ENCODE peak calls at places on chromosomes 4 and X, in four cellular contexts. E, Y, K and C are unnamed samples.
A peak's percentile ranks its signal among the peaks of the same experiment; 100 is the strongest.

GRCh38 chrX:152072236-152072635 is 66.1 kb downstream of the MAGEA10 start:
- DNase-seq in K (no peak), E (no peak), Y (no peak), C (no peak)

GRCh38 chr4:3440979-3441500 is 728 bp upstream of the HGFAC start:
- DNase-seq in Y (no peak), E (no peak), K (no peak), C (no peak)

GRCh38 chr4:82515705-82516104 is 46.1 kb downstream of the TMEM150C start:
- DNase-seq in Y (no peak), K (no peak), E (no peak), C (no peak)

GRCh38 chr4:146371812-146372211 is 149.9 kb downstream of the SLC10A7 start:
- DNase-seq in E (no peak), K (no peak), Y (no peak), C (no peak)

GRCh38 chrX:150365051-150365952 is 2.2 kb downstream of the MAMLD1 start:
- DNase-seq in Y (peak; percentile 89), K (no peak), E (peak; percentile 80), C (peak; percentile 63)

GRCh38 chr4:183541081-183542045 is 36.5 kb downstream of the ING2 start:
- DNase-seq in Y (peak; percentile 84), E (no peak), K (no peak), C (no peak)

GRCh38 chr4:150510176-150510875 is 71.6 kb upstream of the MAB21L2 start:
- DNase-seq in Y (no peak), K (no peak), E (no peak), C (no peak)

GRCh38 chrX:49100704-49101628 is 21.3 kb upstream of the WDR45 start:
- DNase-seq in Y (peak; percentile 96), E (peak; percentile 82), K (peak; percentile 93), C (peak; percentile 69)

GRCh38 chrX:19888419-19888879 is 1.0 kb upstream of the SH3KBP1 start:
- DNase-seq in K (peak; percentile 73), Y (peak; percentile 88), E (peak; percentile 29), C (no peak)

GRCh38 chr4:108181704-108182103 is 13.0 kb upstream of the LEF1 start:
- DNase-seq in K (peak; percentile 59), Y (no peak), E (no peak), C (no peak)

GRCh38 chr4:23881052-23881501 is 8.8 kb downstream of the PPARGC1A start:
- DNase-seq in Y (no peak), K (no peak), E (no peak), C (no peak)

GRCh38 chr4:145814246-145814645 is 124.4 kb downstream of the ZNF827 start:
- DNase-seq in K (no peak), E (no peak), Y (no peak), C (no peak)

GRCh38 chrX:66126671-66127070 is 37.4 kb upstream of the HEPH start:
- DNase-seq in Y (no peak), E (no peak), K (no peak), C (no peak)

GRCh38 chr4:42750091-42750490 is 93.2 kb upstream of the ATP8A1 start:
- DNase-seq in K (peak; percentile 60), E (peak; percentile 15), Y (peak; percentile 52), C (no peak)

GRCh38 chr4:48698029-48698901 is 81.8 kb downstream of the FRYL start:
- DNase-seq in K (no peak), Y (peak; percentile 54), E (no peak), C (no peak)

GRCh38 chrX:108036298-108036973 is 8.4 kb upstream of the VSIG1 start:
- DNase-seq in Y (no peak), K (no peak), E (no peak), C (no peak)

GRCh38 chr4:82499705-82500104 is 62.1 kb downstream of the TMEM150C start:
- DNase-seq in E (no peak), Y (peak; percentile 5), K (no peak), C (no peak)

GRCh38 chrX:47247206-47247998 is 14.6 kb downstream of the USP11 start:
- DNase-seq in K (no peak), Y (no peak), E (no peak), C (no peak)

GRCh38 chr4:87270144-87270543 is 49.7 kb upstream of the KLHL8 start:
- DNase-seq in K (peak; percentile 5), E (peak; percentile 5), Y (peak; percentile 54), C (no peak)
- TF ChIP-seq CTCF in K (peak; percentile 51), E (no peak), Y (peak; percentile 77), C (peak; percentile 58)

GRCh38 chrX:129596077-129596476 is 56.0 kb downstream of the OCRL start:
- DNase-seq in E (no peak), K (no peak), Y (no peak), C (no peak)

GRCh38 chrX:129597905-129598304 is 56.9 kb downstream of the APLN start:
- DNase-seq in Y (no peak), E (no peak), K (no peak), C (no peak)

GRCh38 chrX:129594781-129595180 is 54.7 kb downstream of the OCRL start:
- DNase-seq in E (no peak), Y (no peak), K (no peak), C (no peak)

GRCh38 chrX:129590596-129590995 is 50.5 kb downstream of the OCRL start:
- DNase-seq in Y (no peak), K (no peak), E (no peak), C (no peak)

GRCh38 chrX:129593137-129593536 is 53.1 kb downstream of the OCRL start:
- DNase-seq in K (no peak), Y (peak; percentile 64), E (no peak), C (no peak)
- TF ChIP-seq CTCF in K (no peak), Y (no peak), E (no peak), C (no peak)

GRCh38 chr4:140423106-140423505 is 4.3 kb downstream of the CLGN start:
- DNase-seq in Y (no peak), K (no peak), E (no peak), C (no peak)

GRCh38 chr4:140427104-140427918 is at the start of gene CLGN:
- DNase-seq in E (peak; percentile 95), Y (peak; percentile 97), K (peak; percentile 82), C (peak; percentile 88)

GRCh38 chr4:140426610-140427103 is 791 bp downstream of the CLGN start:
- DNase-seq in E (peak; percentile 40), K (peak; percentile 19), Y (no peak), C (peak; percentile 21)

DNA sequence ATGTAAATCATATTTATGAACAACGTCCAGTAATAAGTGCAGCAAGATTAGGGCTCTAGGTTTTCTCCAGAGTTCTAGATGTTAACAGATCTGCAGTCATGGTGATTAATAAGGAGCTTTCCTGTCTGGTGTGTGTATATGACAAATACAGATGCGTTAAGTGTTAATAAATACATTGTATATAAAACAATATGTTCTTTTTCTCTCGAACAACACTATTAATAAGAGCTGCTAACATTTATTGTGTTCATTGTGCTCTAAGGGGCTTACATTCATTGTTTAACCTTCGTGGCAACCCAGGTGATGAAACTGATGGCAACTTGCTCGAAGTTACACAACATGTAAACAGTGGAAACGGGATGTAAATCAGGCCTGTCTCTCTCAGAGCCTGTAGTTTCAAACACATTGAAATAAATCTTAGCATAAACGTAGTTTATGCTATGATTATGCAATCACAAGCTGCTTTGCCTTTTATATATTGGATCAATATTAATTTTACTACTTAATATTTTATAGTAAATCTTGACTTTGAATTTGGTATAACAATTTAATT is 547 bp upstream of the CLGN start:
- DNase-seq in K (peak; percentile 8), Y (no peak), E (no peak), C (no peak)
- TF ChIP-seq CTCF in K (peak; percentile 35), Y (no peak), E (no peak), C (no peak)

GRCh38 chr4:135418353-135418752 is 1216.8 kb upstream of the PABPC4L start:
- DNase-seq in K (peak; percentile 0), E (no peak), Y (peak; percentile 56), C (no peak)
- TF ChIP-seq CTCF in K (peak; percentile 49), E (peak; percentile 60), Y (peak; percentile 78), C (peak; percentile 40)

GRCh38 chr4:97153042-97153441 is 990.2 kb downstream of the STPG2 start:
- DNase-seq in K (peak; percentile 1), Y (no peak), E (no peak), C (no peak)
- TF ChIP-seq CTCF in K (peak; percentile 63), Y (peak; percentile 76), E (peak; percentile 27), C (peak; percentile 58)

GRCh38 chrX:123181515-123181914 is 2.6 kb upstream of the GRIA3 start:
- DNase-seq in K (no peak), E (no peak), Y (no peak), C (no peak)
- TF ChIP-seq CTCF in K (no peak), E (no peak), Y (no peak), C (no peak)

DNA sequence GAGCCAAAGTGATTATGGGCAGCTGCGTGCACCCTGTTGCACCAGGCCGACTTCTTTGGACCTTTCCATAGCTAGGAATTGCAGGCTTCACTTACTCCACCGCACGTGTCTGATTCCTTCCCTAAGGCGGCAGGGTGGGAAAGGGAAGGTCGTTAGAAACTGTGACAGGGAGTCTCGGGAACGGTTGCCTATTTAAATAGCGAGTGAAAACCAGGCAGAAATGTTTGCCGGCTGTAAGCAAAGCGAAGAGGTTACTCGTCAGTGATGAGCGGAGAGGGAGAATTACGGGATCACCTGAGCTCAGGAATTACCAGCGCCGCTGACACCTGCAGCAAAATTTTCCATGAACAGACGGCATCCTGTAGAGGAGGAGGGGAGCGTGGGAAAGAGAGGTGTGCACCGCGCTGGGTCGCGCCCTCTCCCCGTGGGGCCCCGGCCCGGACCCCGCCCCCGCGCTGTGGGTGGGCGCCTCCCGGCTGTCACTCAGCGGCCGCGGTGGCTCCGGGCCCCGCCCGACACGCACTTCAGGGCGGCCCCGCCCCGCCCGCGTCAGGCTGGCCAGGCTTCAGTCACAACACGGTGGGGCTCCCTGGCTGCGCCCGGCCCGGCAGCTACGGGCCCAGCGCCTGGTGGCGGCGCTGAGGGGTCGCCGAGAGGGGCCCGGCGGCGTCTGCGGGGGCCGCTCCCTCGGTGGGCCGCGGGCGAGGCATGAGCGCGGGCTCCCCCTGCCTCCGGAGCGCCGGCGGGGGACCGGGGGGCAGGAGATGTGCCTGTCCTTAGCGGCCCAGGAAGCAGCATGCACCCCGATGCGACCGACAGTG is at the start of gene SNX25:
- DNase-seq in K (peak; percentile 91), Y (peak; percentile 95), E (peak; percentile 84), C (peak; percentile 88)
- TF ChIP-seq CTCF in K (peak; percentile 33), Y (peak; percentile 46), E (no peak), C (peak; percentile 42)

DNA sequence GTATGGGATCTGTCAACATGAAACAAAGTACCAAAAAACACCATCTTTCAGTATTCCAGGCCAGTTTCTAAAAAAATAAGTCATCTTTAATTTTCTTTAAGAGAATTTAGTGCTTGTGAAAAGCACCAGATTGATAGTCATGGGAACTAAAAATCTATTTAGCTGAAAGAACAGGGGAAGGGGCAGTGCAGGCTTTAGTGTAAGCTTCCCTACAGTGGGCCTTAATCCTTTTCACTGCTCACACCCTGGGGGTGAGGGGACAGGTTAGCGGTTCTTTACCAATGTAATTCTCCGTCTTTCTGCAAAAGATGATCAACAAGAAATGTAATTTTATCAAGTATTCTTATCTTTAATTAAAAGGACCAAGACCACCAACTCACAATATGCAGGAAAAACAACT is 47.1 kb downstream of the CHIC2 start:
- DNase-seq in Y (no peak), E (no peak), K (no peak), C (no peak)
- TF ChIP-seq CTCF in Y (no peak), E (no peak), K (no peak), C (no peak)

DNA sequence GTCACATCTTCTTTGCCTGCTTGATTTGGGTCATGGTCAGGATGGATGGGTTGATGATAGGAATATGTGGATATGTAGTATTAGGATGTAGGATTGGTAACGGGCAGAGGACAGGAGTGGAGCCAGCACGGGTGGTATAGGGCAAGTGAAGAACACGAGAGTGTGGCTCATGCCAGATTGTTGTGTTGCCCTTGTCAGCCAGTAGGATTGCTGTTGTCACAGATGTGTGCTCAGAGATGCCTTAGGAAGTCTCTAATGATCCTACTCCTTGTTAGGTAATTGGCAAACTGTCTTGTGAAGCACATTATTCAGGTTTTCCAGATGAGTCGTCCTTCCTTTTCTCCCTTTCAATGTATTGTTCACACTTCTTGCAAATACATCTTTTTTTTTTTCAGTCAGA is 5.5 kb downstream of the ATP10D start:
- DNase-seq in E (peak; percentile 8), K (peak; percentile 56), Y (peak; percentile 72), C (no peak)
- TF ChIP-seq CTCF in E (peak; percentile 56), K (peak; percentile 74), Y (peak; percentile 80), C (peak; percentile 43)